ENCODE peak calls at places on chromosome 9, in ten cellular contexts. J, R, M, F, H, G, X, Q, T and K are unnamed samples. For H3K36me3, the result is how much of the 10 kb centered on the place peaks cover.

GRCh38 chr9:93960971-93961841 is 6.1 kb upstream of the BARX1 start:
- DNase-seq in J (no peak), R (no peak), M (no peak), F (no peak), H (no peak), G (no peak), X (no peak), Q (no peak), T (peak), K (no peak)

GRCh38 chr9:103661663-103662062 is 432.4 kb upstream of the SMC2 start:
- DNase-seq in J (no peak), R (no peak), M (no peak), F (no peak), H (no peak), G (no peak), X (no peak), Q (no peak), T (no peak), K (no peak)

GRCh38 chr9:121508415-121508814 is 8.8 kb upstream of the GGTA1 start:
- DNase-seq in J (no peak), R (peak), M (no peak), F (no peak), H (no peak), G (no peak), X (no peak), Q (no peak), T (no peak), K (no peak)

GRCh38 chr9:90964101-90965020 is 162.7 kb downstream of the SYK start:
- DNase-seq in J (no peak), R (no peak), M (peak), F (peak), H (no peak), G (no peak), X (no peak), Q (no peak), T (peak), K (no peak)

GRCh38 chr9:70049236-70049635 is 5.6 kb downstream of the MAMDC2 start:
- DNase-seq in J (peak), R (no peak), M (peak), F (peak), H (peak), G (no peak), X (peak), Q (peak), T (no peak), K (no peak)

GRCh38 chr9:110619831-110620230 is 40.3 kb upstream of the SVEP1 start:
- DNase-seq in J (no peak), R (no peak), M (no peak), F (no peak), H (peak), G (no peak), X (no peak), Q (no peak), T (no peak), K (no peak)

GRCh38 chr9:95584176-95584575 is 67.4 kb upstream of the PTCH1 start:
- DNase-seq in J (no peak), R (peak), M (peak), F (no peak), H (no peak), G (no peak), X (no peak), Q (no peak), T (no peak), K (no peak)

GRCh38 chr9:6239694-6240093 is 24.1 kb downstream of the IL33 start:
- DNase-seq in J (no peak), R (no peak), M (no peak), F (no peak), H (peak), G (no peak), X (no peak), Q (no peak), T (no peak), K (no peak)

GRCh38 chr9:111502506-111502905 is 18.3 kb upstream of the ECPAS start:
- DNase-seq in J (peak), R (no peak), M (no peak), F (no peak), H (no peak), G (no peak), X (no peak), Q (peak), T (no peak), K (no peak)

GRCh38 chr9:109229682-109230081 is 62.6 kb upstream of the FRRS1L start:
- DNase-seq in J (no peak), R (no peak), M (no peak), F (no peak), H (no peak), G (no peak), X (no peak), Q (no peak), T (no peak), K (no peak)

GRCh38 chr9:30258079-30258478 is 2126.4 kb upstream of the ACO1 start:
- DNase-seq in J (no peak), R (no peak), M (no peak), F (no peak), H (no peak), G (no peak), X (no peak), Q (no peak), T (no peak), K (no peak)

GRCh38 chr9:101226803-101227202 is 158.0 kb downstream of the BAAT start:
- DNase-seq in J (no peak), R (no peak), M (no peak), F (no peak), H (no peak), G (no peak), X (no peak), Q (no peak), T (no peak), K (no peak)

GRCh38 chr9:99192786-99193465 is 28.8 kb downstream of the ALG2 start:
- DNase-seq in J (no peak), R (no peak), M (no peak), F (no peak), H (peak), G (no peak), X (no peak), Q (no peak), T (no peak), K (no peak)
- TF ChIP-seq CTCF in J (no peak), R (peak), M (no peak), F (no peak), H (peak), G (no peak), X (no peak), Q (no peak), T (no peak), K (no peak)

GRCh38 chr9:35659340-35659739 is 1.2 kb downstream of the CCDC107 start:
- DNase-seq in J (no peak), R (no peak), M (no peak), F (no peak), H (peak), G (no peak), X (no peak), Q (peak), T (no peak), K (no peak)
- H3K36me3 ChIP-seq in J (under half), R (under half), M (under half), F (under half), H (under half), G (under half), X (under half), Q (under half), T (under half), K (under half)

GRCh38 chr9:23153058-23153457 is 673.0 kb downstream of the ELAVL2 start:
- DNase-seq in J (no peak), R (no peak), M (no peak), F (no peak), H (no peak), G (no peak), X (no peak), Q (no peak), T (no peak), K (no peak)
- TF ChIP-seq CTCF in J (no peak), R (no peak), M (no peak), F (no peak), H (no peak), G (no peak), X (no peak), Q (no peak), T (no peak), K (no peak)

DNA sequence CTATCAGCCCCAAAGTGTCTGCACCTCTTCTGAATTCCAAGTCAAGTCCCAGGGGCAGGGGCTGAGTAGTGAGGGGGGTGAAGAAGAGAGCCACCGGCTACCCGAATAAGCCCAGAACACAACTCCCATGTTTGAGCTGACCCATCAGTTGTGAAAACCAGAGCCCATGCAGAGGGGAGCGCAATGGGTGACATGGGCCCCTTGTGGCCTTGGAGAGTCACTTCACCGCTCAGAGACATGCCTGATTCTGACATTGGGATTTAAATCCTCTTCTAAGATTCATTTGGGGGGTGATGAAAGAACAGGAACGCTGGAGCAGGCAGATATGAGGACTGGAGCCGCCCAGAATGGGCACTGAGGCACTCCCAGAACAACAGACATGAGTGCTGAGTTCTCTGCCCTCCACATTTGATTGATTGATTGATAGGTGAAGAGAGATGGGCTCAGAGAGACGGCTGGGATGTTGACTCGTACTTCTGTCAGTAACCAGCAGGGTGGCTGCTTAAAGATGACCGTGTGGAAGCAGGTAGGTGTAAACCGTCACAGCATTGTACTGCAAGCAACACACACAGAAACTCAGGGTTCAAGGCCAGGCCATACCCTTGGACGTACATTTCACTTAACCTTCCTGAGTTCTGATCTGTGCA is 74.3 kb downstream of the GPR21 start:
- DNase-seq in J (no peak), R (no peak), M (no peak), F (no peak), H (no peak), G (no peak), X (no peak), Q (no peak), T (no peak), K (no peak)
- H3K36me3 ChIP-seq in J (half or more), R (under half), M (under half), F (under half), H (half or more), G (half or more), X (half or more), Q (under half), T (half or more), K (under half)

DNA sequence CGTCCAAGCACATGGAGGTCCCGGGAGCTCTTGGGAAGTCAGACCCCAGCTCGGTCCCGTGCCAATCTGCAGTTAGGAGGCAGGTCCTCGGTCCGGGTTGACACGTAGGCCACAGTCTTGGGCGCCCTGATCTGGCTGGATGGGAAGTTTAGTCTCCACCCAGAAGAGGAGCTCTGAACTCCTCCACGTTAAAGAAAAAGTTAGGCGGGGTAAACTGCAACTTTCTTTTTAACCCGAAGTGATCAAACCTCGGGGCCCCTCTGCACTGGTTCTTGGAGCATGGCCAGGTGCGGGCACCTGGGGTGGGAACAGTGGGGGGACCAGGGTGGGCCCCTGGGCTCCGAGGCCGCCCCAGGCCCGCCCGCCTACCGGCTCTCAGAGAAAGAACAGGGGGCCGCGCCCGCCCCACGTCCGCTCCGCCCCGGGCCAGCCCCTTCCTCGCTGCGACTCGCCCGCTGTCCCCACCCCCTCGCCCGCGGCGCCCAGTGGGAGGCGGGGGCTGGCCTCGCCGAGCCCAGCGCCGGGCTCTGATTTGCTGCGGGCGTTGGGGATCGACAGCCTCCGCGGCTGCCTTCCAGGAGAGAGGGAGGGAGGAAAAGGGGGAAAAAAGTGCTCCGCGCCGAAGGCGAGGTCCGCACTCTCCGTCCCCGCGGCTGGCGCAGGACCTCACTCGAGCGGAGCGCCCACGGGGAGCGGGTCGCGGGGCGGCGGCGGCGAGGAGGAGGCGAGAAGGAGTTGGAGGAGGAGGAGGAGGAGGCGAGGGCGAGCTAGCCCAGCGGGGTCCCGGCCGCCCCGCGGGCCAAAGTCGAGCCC is at the start of gene COL5A1:
- DNase-seq in J (peak), R (peak), M (peak), F (peak), H (peak), G (no peak), X (peak), Q (peak), T (peak), K (no peak)
- TF ChIP-seq CTCF in J (peak), R (no peak), M (peak), F (no peak), H (no peak), G (peak), X (peak), Q (no peak), T (peak), K (no peak)

DNA sequence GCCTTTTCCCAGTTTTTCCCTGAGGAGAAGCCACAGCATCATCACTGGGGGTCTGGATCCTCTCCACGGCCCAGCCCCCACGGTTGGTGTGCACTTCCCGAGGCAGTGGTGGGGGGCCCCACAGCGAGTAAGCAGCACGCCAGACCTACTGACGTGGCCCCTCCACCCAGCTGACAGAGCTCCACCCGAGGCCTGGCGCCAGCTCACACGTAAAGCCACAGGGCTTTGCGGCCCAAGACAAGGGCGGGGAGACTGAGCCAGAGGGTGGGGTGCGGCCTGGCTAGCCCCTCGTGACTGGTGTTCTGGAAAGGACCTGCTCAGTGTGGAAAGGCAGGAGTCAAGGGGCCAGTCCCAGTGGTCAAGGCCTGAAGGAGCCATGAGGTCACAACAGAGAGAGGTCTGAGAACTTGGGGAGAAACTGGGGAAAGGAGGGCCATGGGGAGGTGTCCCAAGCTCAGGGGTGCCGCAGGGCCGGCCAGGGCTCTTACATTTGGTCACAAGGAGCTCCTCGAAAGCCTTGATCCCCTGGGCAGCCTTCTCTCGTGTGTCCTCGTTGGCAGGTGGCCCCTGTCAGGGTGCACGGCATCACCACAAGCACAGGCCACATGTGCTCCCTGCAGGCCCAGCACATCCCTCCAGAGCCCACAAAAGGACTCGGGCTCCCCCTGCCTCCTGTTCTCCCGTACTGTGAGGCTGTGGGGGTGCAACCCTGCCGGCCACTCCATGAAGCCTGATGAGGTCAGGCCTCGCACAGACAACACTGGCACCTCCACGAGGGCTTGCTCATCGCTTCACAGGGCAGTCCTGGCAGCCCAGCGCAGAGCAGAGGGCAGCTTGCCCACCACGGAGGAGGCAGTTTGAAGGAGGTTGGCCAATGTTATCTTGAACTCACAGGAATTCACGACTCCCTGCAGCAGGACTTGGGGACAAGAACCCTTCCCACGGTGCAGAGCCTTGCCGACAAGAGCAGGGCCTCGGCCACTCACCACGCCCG is 5.4 kb downstream of the SNAPC4 start:
- DNase-seq in J (no peak), R (no peak), M (no peak), F (no peak), H (no peak), G (no peak), X (peak), Q (no peak), T (no peak), K (no peak)
- H3K36me3 ChIP-seq in J (half or more), R (under half), M (under half), F (under half), H (half or more), G (half or more), X (half or more), Q (under half), T (half or more), K (half or more)

GRCh38 chr9:34564617-34565016 is 24.9 kb downstream of the CNTFR start:
- DNase-seq in J (no peak), R (no peak), M (no peak), F (no peak), H (no peak), G (no peak), X (no peak), Q (no peak), T (no peak), K (no peak)

GRCh38 chr9:34560574-34561229 is 28.8 kb downstream of the CNTFR start:
- DNase-seq in J (no peak), R (no peak), M (no peak), F (peak), H (no peak), G (no peak), X (no peak), Q (no peak), T (no peak), K (no peak)

GRCh38 chr9:34563262-34563661 is 26.3 kb downstream of the CNTFR start:
- DNase-seq in J (no peak), R (no peak), M (no peak), F (no peak), H (no peak), G (no peak), X (no peak), Q (no peak), T (no peak), K (no peak)

GRCh38 chr9:34559616-34560546 is 29.6 kb downstream of the CNTFR start:
- DNase-seq in J (peak), R (peak), M (peak), F (peak), H (peak), G (no peak), X (no peak), Q (peak), T (no peak), K (no peak)

DNA sequence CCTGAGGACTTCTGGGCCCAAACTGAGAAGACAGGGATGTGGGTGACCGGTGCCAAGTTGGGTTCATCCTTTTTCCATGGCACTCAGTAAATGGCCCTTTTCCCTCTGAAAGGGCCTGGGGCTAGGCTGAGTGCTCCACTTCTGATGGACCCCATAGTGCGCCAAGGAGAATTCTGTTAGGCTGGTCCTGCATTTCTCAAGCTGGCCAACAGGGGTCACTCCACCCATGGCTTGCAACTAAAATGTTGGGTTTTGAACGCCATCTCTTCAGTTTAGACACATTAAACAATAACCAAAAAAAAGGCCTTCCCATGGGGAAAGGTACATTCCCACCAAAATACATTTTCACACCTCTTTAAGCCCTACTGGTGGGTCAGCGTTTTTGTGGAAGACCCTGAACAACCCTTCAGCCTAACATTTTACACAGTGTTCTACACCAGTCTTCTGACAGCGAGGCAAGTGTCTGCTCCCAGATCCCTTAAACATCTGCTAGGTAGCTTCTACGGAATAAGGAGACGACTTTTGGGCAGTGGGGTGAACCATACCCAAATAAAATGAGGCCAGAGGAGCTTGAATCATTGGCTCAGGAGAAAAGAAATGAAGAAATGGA is 27.3 kb downstream of the CNTFR start:
- DNase-seq in J (no peak), R (peak), M (no peak), F (peak), H (no peak), G (no peak), X (no peak), Q (no peak), T (no peak), K (no peak)
- TF ChIP-seq CTCF in J (peak), R (peak), M (peak), F (peak), H (peak), G (peak), X (no peak), Q (no peak), T (peak), K (peak)

DNA sequence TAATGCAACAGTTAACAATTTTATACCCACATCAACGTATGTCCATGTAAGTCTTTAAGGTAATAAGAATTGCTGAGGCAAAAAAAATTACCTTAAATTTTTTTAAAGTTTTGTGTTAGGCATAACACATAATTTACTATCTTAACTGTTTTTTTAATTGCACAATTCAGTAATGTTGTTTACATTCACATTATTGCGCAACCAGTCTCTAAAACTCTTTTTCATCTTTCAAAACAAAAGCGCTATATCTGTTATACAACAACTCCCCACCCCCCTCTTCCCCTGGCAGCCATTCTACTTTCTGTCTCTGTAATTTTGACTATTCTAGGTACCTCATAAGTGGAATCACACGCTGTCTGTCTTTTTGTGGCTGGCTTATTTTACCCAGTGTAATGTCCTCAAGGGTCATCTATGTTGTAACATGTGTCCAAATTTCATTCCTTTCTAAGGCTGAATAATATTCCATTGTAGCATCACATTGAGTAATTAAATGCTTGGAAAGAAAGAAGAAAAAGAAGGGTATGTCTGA is 241.5 kb upstream of the DMRT1 start:
- DNase-seq in J (no peak), R (no peak), M (no peak), F (no peak), H (no peak), G (no peak), X (no peak), Q (no peak), T (no peak), K (no peak)
- H3K36me3 ChIP-seq in J (under half), R (under half), M (under half), F (under half), H (under half), G (under half), X (under half), Q (under half), T (under half), K (under half)

GRCh38 chr9:75979362-75979761 is 88.9 kb downstream of the PCSK5 start:
- DNase-seq in J (no peak), R (no peak), M (no peak), F (no peak), H (peak), G (no peak), X (no peak), Q (no peak), T (no peak), K (no peak)
- TF ChIP-seq CTCF in J (peak), R (peak), M (peak), F (peak), H (peak), G (no peak), X (no peak), Q (no peak), T (peak), K (peak)